ENCODE peak calls at places on chromosomes 3 and 15, in four cellular contexts. V is NB4, K is psoas muscle, C is dorsolateral prefrontal cortex. O is an unnamed sample.
A peak's percentile ranks its signal among the peaks of the same experiment; 100 is the strongest.

GRCh38 chr3:32780735-32781210 is 37.0 kb upstream of the TRIM71 start:
- DNase-seq in V (peak; percentile 73), K (peak; percentile 16), C (peak; percentile 19), O (peak; percentile 66)

GRCh38 chr3:67017211-67017610 is 19.1 kb downstream of the KBTBD8 start:
- DNase-seq in V (no peak), K (no peak), C (no peak), O (no peak)

GRCh38 chr15:80404719-80405553 is 754 bp downstream of the ARNT2 start:
- DNase-seq in V (no peak), K (peak; percentile 16), C (peak; percentile 45), O (no peak)

GRCh38 chr15:40782609-40783227 is 12.9 kb downstream of the C15orf62 start:
- DNase-seq in V (peak; percentile 68), K (no peak), C (no peak), O (peak; percentile 93)

GRCh38 chr3:67048067-67048715 is 50.1 kb downstream of the KBTBD8 start:
- DNase-seq in V (peak; percentile 7), K (no peak), C (no peak), O (no peak)

GRCh38 chr3:153348457-153349137 is 186.6 kb downstream of the RAP2B start:
- DNase-seq in V (peak; percentile 7), K (no peak), C (no peak), O (no peak)

GRCh38 chr3:70716832-70717231 is 404.4 kb upstream of the MDFIC2 start:
- DNase-seq in V (peak; percentile 3), K (no peak), C (no peak), O (no peak)

GRCh38 chr3:5523125-5523524 is 335.6 kb downstream of the EDEM1 start:
- DNase-seq in V (no peak), K (no peak), C (no peak), O (no peak)

GRCh38 chr3:62252614-62253147 is 120.7 kb downstream of the FEZF2 start:
- DNase-seq in V (no peak), K (no peak), C (no peak), O (no peak)

GRCh38 chr3:107943860-107944543 is 146.8 kb downstream of the CD47 start:
- DNase-seq in V (peak; percentile 19), K (no peak), C (no peak), O (no peak)

GRCh38 chr3:142779591-142779990 is 55.8 kb downstream of the TRPC1 start:
- DNase-seq in V (no peak), K (no peak), C (no peak), O (no peak)

GRCh38 chr15:39053480-39053879 is 488.9 kb upstream of the RASGRP1 start:
- DNase-seq in V (no peak), K (no peak), C (no peak), O (no peak)

GRCh38 chr3:104145164-104145563 is 1221.5 kb upstream of the ALCAM start:
- DNase-seq in V (no peak), K (no peak), C (no peak), O (no peak)

GRCh38 chr3:128378631-128379347 is 87.9 kb downstream of the DNAJB8 start:
- DNase-seq in V (no peak), K (peak; percentile 59), C (no peak), O (peak; percentile 57)

GRCh38 chr3:138308783-138309182 is 20.9 kb downstream of the NME9 start:
- DNase-seq in V (no peak), K (no peak), C (no peak), O (no peak)

GRCh38 chr15:66702770-66703539 is 919 bp downstream of the SMAD6 start:
- DNase-seq in V (peak; percentile 64), K (peak; percentile 29), C (no peak), O (peak; percentile 91)

GRCh38 chr3:114363554-114364202 is 69.8 kb downstream of the TIGIT start:
- DNase-seq in V (no peak), K (no peak), C (no peak), O (no peak)

GRCh38 chr3:70358978-70359580 is 46.6 kb upstream of the MDFIC2 start:
- DNase-seq in V (peak; percentile 36), K (no peak), C (no peak), O (no peak)

GRCh38 chr3:42659451-42660130 is 6.1 kb downstream of the ZBTB47 start:
- DNase-seq in V (no peak), K (no peak), C (no peak), O (no peak)

GRCh38 chr3:12768579-12769527 is 9.8 kb upstream of the TMEM40 start:
- DNase-seq in V (no peak), K (no peak), C (no peak), O (no peak)

GRCh38 chr3:56923546-56924224 is 121.9 kb upstream of the ARHGEF3 start:
- DNase-seq in V (no peak), K (no peak), C (no peak), O (no peak)

GRCh38 chr15:88648357-88649214 is 9.8 kb downstream of the ISG20 start:
- DNase-seq in V (no peak), K (no peak), C (peak; percentile 20), O (no peak)

GRCh38 chr3:138834359-138835176 is at the start of gene PIK3CB:
- DNase-seq in V (peak; percentile 93), K (peak; percentile 93), C (peak; percentile 77), O (peak; percentile 98)

GRCh38 chr3:57164606-57165573 is at the start of gene IL17RD:
- DNase-seq in V (peak; percentile 71), K (peak; percentile 85), C (peak; percentile 39), O (peak; percentile 66)

GRCh38 chr3:67362686-67363085 is 291.7 kb downstream of the SUCLG2 start:
- DNase-seq in V (no peak), K (no peak), C (no peak), O (no peak)

GRCh38 chr3:192727032-192727847 is at the start of gene FGF12:
- DNase-seq in V (no peak), K (peak; percentile 37), C (peak; percentile 74), O (peak; percentile 75)

GRCh38 chr3:45011756-45012441 is 14.2 kb upstream of the CLEC3B start:
- DNase-seq in V (no peak), K (peak; percentile 71), C (no peak), O (no peak)

GRCh38 chr15:69451951-69452701 is 492 bp upstream of the RPLP1 start:
- DNase-seq in V (peak; percentile 74), K (no peak), C (no peak), O (peak; percentile 55)

GRCh38 chr3:141499304-141499703 is 12.5 kb downstream of the RASA2 start:
- DNase-seq in V (no peak), K (no peak), C (no peak), O (no peak)
- H3K4me3 ChIP-seq in V (peak overlapping the region; percentile 51), K (no peak overlapping the region), C (no peak overlapping the region), O (peak overlapping the region; percentile 14)

GRCh38 chr3:149590691-149591441 is 67.0 kb downstream of the WWTR1 start:
- DNase-seq in V (no peak), K (no peak), C (no peak), O (no peak)

GRCh38 chr3:149596136-149596770 is 61.6 kb downstream of the WWTR1 start:
- DNase-seq in V (no peak), K (no peak), C (no peak), O (no peak)

GRCh38 chr3:149589332-149589731 is 68.5 kb downstream of the WWTR1 start:
- DNase-seq in V (peak; percentile 39), K (no peak), C (no peak), O (no peak)

GRCh38 chr3:149593416-149594160 is 64.2 kb downstream of the WWTR1 start:
- DNase-seq in V (no peak), K (no peak), C (no peak), O (no peak)

GRCh38 chr3:149592758-149593240 is 65.0 kb downstream of the WWTR1 start:
- DNase-seq in V (no peak), K (peak; percentile 31), C (no peak), O (no peak)
- H3K4me3 ChIP-seq in V (no peak overlapping the region), K (peak overlapping the region; percentile 48), C (no peak overlapping the region), O (no peak overlapping the region)

DNA sequence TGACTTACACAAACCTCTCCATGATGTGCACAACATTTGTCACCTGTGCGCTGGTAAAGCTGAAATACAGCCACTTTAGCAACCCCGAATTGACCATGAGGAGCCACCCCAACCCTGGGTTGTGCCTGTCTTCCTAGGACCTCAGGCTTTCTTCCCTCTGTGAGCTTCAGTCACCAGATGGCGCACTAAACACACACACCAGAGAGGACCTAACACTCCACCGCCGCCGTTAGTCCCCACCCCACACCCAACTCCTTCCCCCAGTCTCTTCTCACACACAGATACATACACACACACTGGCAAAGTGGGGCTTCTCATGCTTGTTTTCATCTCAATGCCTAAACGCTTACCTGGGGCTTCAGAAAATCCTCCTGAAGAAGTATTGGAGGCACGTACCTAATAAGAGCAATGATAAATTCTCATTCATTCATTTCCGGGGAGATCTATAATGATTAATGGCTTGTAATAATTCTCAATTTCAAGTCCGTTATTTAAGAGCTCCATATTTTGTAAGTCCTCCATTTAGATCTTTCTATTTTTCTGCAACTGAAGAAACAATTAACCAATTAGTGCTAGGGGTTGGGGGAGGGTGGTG is 2.1 kb upstream of the CCDC80 start:
- DNase-seq in V (peak; percentile 85), K (peak; percentile 78), C (peak; percentile 47), O (peak; percentile 81)
- H3K4me3 ChIP-seq in V (no peak overlapping the region), K (peak overlapping the region; percentile 31), C (peak overlapping the region; percentile 29), O (no peak overlapping the region)

GRCh38 chr3:132032959-132033358 is 1.9 kb downstream of the CPNE4 start:
- DNase-seq in V (no peak), K (no peak), C (no peak), O (peak; percentile 34)
- H3K4me3 ChIP-seq in V (no peak overlapping the region), K (no peak overlapping the region), C (no peak overlapping the region), O (no peak overlapping the region)

DNA sequence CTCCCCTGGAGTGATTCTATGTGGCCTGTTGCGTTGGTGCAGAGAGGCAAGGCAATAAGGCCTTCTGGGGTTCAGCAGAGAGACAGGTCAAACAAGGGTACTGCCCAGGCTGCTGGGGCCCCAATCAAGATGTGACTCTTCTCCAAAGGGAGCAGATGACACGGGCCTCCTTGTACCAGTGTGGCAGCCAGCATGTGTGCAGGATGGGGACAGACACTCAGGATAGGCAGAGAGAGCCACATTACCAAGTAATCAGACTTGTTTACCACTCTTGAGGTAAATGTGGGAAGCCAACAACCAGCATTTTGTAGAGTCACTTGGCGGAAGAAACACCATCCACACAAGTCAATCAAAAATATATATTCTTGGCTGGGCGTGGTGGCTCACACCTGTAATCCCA is 95.3 kb upstream of the DLG1 start:
- DNase-seq in V (no peak), K (no peak), C (no peak), O (no peak)
- H3K4me3 ChIP-seq in V (no peak overlapping the region), K (no peak overlapping the region), C (no peak overlapping the region), O (no peak overlapping the region)

GRCh38 chr15:48380183-48380582 is 49.0 kb downstream of the DUT start:
- DNase-seq in V (no peak), K (no peak), C (no peak), O (no peak)

GRCh38 chr15:48385431-48385830 is 54.2 kb downstream of the DUT start:
- DNase-seq in V (no peak), K (no peak), C (no peak), O (no peak)

GRCh38 chr15:48385031-48385430 is 53.8 kb downstream of the DUT start:
- DNase-seq in V (no peak), K (no peak), C (no peak), O (no peak)

GRCh38 chr15:48384616-48385015 is 53.4 kb downstream of the DUT start:
- DNase-seq in V (no peak), K (no peak), C (no peak), O (no peak)

DNA sequence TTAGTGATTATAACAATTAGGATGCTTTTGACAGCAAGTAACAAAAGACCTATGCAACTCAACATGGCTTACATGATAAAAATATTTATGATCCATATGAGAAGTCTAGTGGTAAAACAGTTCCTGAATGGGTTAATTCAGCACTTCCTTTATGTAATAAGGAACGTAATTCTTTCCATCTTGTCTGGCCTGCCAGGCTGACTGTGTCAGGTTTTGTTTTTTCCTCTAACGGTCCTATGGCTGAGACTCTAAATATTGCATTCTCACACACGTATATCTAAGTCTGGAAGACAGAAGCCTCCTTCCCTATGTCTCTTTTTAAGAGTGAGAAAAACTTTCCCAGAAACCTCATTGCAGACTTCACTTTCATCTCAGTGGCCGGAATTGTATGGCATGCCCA is 50.6 kb downstream of the DUT start:
- DNase-seq in V (no peak), K (no peak), C (no peak), O (no peak)
- H3K4me3 ChIP-seq in V (no peak overlapping the region), K (no peak overlapping the region), C (no peak overlapping the region), O (no peak overlapping the region)